ENCODE peak calls at places on chromosomes 5 and 9, in nine cellular contexts. A is NCI-H446 treated with DMSO at 0.1 percent for 48 hours; L is activated CD4-positive, alpha-beta T cell treated with anti-CD3 and anti-CD28 coated beads, Interleukin-2, amount 10 ng/mL, durations not matched to agents 7 days and 5 days; M is tibial artery; S is HT1080; Y is A549; X is neural crest cell; Q is AG09319; Z is left cardiac atrium. F is an unnamed sample.

GRCh38 chr9:27194401-27195091 is 85.5 kb downstream of the TEK start:
- DNase-seq in A (no peak), L (no peak), M (no peak), S (peak), Y (peak), X (no peak), Q (no peak), Z (no peak), F (no peak)

GRCh38 chr9:109289931-109290330 is 30.9 kb downstream of the EPB41L4B start:
- DNase-seq in A (no peak), L (no peak), M (no peak), S (no peak), Y (no peak), X (no peak), Q (no peak), Z (no peak), F (no peak)

GRCh38 chr9:111961011-111961410 is 64.4 kb downstream of the UGCG start:
- DNase-seq in A (no peak), L (no peak), M (no peak), S (peak), Y (no peak), X (no peak), Q (no peak), Z (no peak), F (no peak)

GRCh38 chr5:160001457-160001856 is 7.5 kb upstream of the TTC1 start:
- DNase-seq in A (no peak), L (no peak), M (no peak), S (no peak), Y (no peak), X (no peak), Q (no peak), Z (no peak), F (no peak)

GRCh38 chr5:95848701-95849100 is 26.2 kb upstream of the GLRX start:
- DNase-seq in A (no peak), L (no peak), M (no peak), S (no peak), Y (no peak), X (no peak), Q (no peak), Z (no peak), F (no peak)

GRCh38 chr5:149464796-149465489 is 85.9 kb upstream of the IL17B start:
- DNase-seq in A (no peak), L (no peak), M (peak), S (no peak), Y (no peak), X (no peak), Q (no peak), Z (peak), F (no peak)

GRCh38 chr9:101477214-101477613 is 41.6 kb upstream of the ALDOB start:
- DNase-seq in A (no peak), L (no peak), M (no peak), S (no peak), Y (no peak), X (no peak), Q (no peak), Z (no peak), F (no peak)

GRCh38 chr9:87535817-87536539 is 38.3 kb downstream of the DAPK1 start:
- DNase-seq in A (no peak), L (no peak), M (no peak), S (no peak), Y (no peak), X (no peak), Q (no peak), Z (no peak), F (no peak)

GRCh38 chr9:6869081-6869948 is 111.5 kb downstream of the KDM4C start:
- DNase-seq in A (peak), L (no peak), M (no peak), S (no peak), Y (no peak), X (no peak), Q (no peak), Z (no peak), F (no peak)

GRCh38 chr5:118548761-118549160 is 439.6 kb downstream of the DTWD2 start:
- DNase-seq in A (peak), L (no peak), M (no peak), S (peak), Y (no peak), X (no peak), Q (peak), Z (no peak), F (no peak)

GRCh38 chr9:85290019-85290418 is 451.7 kb downstream of the AGTPBP1 start:
- DNase-seq in A (no peak), L (peak), M (no peak), S (no peak), Y (no peak), X (no peak), Q (no peak), Z (no peak), F (no peak)

GRCh38 chr5:10367586-10367985 is 14.1 kb downstream of the MARCHF6 start:
- DNase-seq in A (no peak), L (no peak), M (no peak), S (no peak), Y (no peak), X (no peak), Q (no peak), Z (no peak), F (no peak)

GRCh38 chr9:136618578-136619547 is 43.9 kb upstream of the EGFL7 start:
- DNase-seq in A (no peak), L (no peak), M (no peak), S (no peak), Y (no peak), X (no peak), Q (no peak), Z (peak), F (no peak)

GRCh38 chr5:1110930-1111726 is 735 bp downstream of the SLC12A7 start:
- DNase-seq in A (no peak), L (peak), M (no peak), S (no peak), Y (peak), X (no peak), Q (no peak), Z (peak), F (peak)

GRCh38 chr9:127785023-127785932 is 556 bp upstream of the CDK9 start:
- DNase-seq in A (peak), L (peak), M (peak), S (peak), Y (peak), X (peak), Q (no peak), Z (peak), F (peak)

GRCh38 chr5:1445313-1445894 is at the start of gene SLC6A3:
- DNase-seq in A (no peak), L (no peak), M (peak), S (no peak), Y (no peak), X (peak), Q (no peak), Z (peak), F (no peak)

GRCh38 chr9:133168432-133168831 is 4.7 kb upstream of the GBGT1 start:
- DNase-seq in A (no peak), L (no peak), M (no peak), S (no peak), Y (peak), X (no peak), Q (no peak), Z (no peak), F (no peak)

GRCh38 chr9:134993416-134993815 is 75.7 kb upstream of the FCN1 start:
- DNase-seq in A (no peak), L (no peak), M (peak), S (no peak), Y (no peak), X (no peak), Q (no peak), Z (no peak), F (no peak)

GRCh38 chr5:158929579-158930233 is 170.0 kb downstream of the EBF1 start:
- DNase-seq in A (no peak), L (no peak), M (no peak), S (no peak), Y (no peak), X (no peak), Q (no peak), Z (no peak), F (no peak)

GRCh38 chr5:96509721-96510383 is 76.8 kb upstream of the PCSK1 start:
- DNase-seq in A (no peak), L (no peak), M (no peak), S (peak), Y (peak), X (no peak), Q (peak), Z (no peak), F (no peak)

GRCh38 chr9:111731916-111732315 is 62.8 kb downstream of the SHOC1 start:
- DNase-seq in A (no peak), L (no peak), M (no peak), S (peak), Y (no peak), X (no peak), Q (no peak), Z (no peak), F (no peak)

GRCh38 chr5:123425444-123425843 is 2.2 kb upstream of the CEP120 start:
- DNase-seq in A (no peak), L (no peak), M (no peak), S (no peak), Y (no peak), X (no peak), Q (no peak), Z (no peak), F (no peak)

GRCh38 chr9:87862536-87863268 is 20.0 kb upstream of the SPATA31E1 start:
- DNase-seq in A (no peak), L (no peak), M (no peak), S (peak), Y (peak), X (no peak), Q (peak), Z (no peak), F (no peak)

GRCh38 chr9:131799177-131799823 is 59.4 kb upstream of the RAPGEF1 start:
- DNase-seq in A (no peak), L (peak), M (no peak), S (no peak), Y (peak), X (peak), Q (peak), Z (peak), F (peak)

GRCh38 chr5:119031047-119031886 is 39.6 kb upstream of the DMXL1 start:
- DNase-seq in A (no peak), L (peak), M (no peak), S (no peak), Y (no peak), X (no peak), Q (no peak), Z (no peak), F (peak)

GRCh38 chr5:135829681-135830383 is 4.6 kb upstream of the SLC25A48 start:
- DNase-seq in A (peak), L (peak), M (no peak), S (peak), Y (peak), X (peak), Q (no peak), Z (peak), F (no peak)

GRCh38 chr5:149543361-149544198 is 7.7 kb downstream of the CSNK1A1 start:
- DNase-seq in A (no peak), L (no peak), M (no peak), S (no peak), Y (no peak), X (no peak), Q (no peak), Z (no peak), F (no peak)

GRCh38 chr5:151585970-151586369 is 5.2 kb downstream of the FAT2 start:
- DNase-seq in A (peak), L (no peak), M (no peak), S (peak), Y (no peak), X (no peak), Q (peak), Z (no peak), F (no peak)

GRCh38 chr5:141192110-141192725 is at the start of gene PCDHB10:
- DNase-seq in A (no peak), L (peak), M (no peak), S (peak), Y (peak), X (peak), Q (no peak), Z (peak), F (no peak)

GRCh38 chr9:81804306-81804705 is 115.0 kb upstream of the TLE1 start:
- DNase-seq in A (no peak), L (no peak), M (no peak), S (no peak), Y (no peak), X (no peak), Q (no peak), Z (no peak), F (no peak)

GRCh38 chr5:124908603-124909451 is 162.4 kb upstream of the ZNF608 start:
- DNase-seq in A (peak), L (no peak), M (no peak), S (no peak), Y (no peak), X (no peak), Q (no peak), Z (no peak), F (no peak)

GRCh38 chr5:131357739-131358561 is 94.1 kb downstream of the CDC42SE2 start:
- DNase-seq in A (no peak), L (peak), M (no peak), S (no peak), Y (no peak), X (no peak), Q (no peak), Z (no peak), F (no peak)

GRCh38 chr5:40521108-40521785 is 158.5 kb upstream of the PTGER4 start:
- DNase-seq in A (no peak), L (no peak), M (no peak), S (no peak), Y (no peak), X (no peak), Q (no peak), Z (no peak), F (no peak)

GRCh38 chr9:121322037-121322736 is 47.9 kb downstream of the STOM start:
- DNase-seq in A (peak), L (no peak), M (no peak), S (peak), Y (peak), X (no peak), Q (peak), Z (no peak), F (no peak)

GRCh38 chr5:123626051-123626450 is 114.1 kb downstream of the CSNK1G3 start:
- DNase-seq in A (no peak), L (no peak), M (no peak), S (no peak), Y (no peak), X (no peak), Q (no peak), Z (no peak), F (no peak)

GRCh38 chr5:85049020-85049419 is 664.3 kb upstream of the EDIL3 start:
- DNase-seq in A (peak), L (no peak), M (no peak), S (peak), Y (peak), X (no peak), Q (no peak), Z (no peak), F (no peak)

GRCh38 chr9:18384066-18384465 is 89.9 kb upstream of the ADAMTSL1 start:
- DNase-seq in A (no peak), L (no peak), M (no peak), S (no peak), Y (no peak), X (no peak), Q (no peak), Z (no peak), F (no peak)

F was measured in stimulated activated naive CD4-positive, alpha-beta T cell.